ENCODE peak calls at places on chromosomes 4 and X, in five cellular contexts. J is bronchial epithelial cell, Q is left lung, D is choroid plexus epithelial cell, T is Peyer's patch. Y is an unnamed sample.
A peak's percentile ranks its signal among the peaks of the same experiment; 100 is the strongest.

GRCh38 chr4:169846396-169846795 is 88.7 kb upstream of the HPF1 start:
- DNase-seq in D (peak; percentile 20), T (no peak), J (no peak), Q (no peak), Y (no peak)

GRCh38 chrX:153865685-153866084 is 20.3 kb downstream of the L1CAM start:
- DNase-seq in J (no peak), Q (no peak), T (no peak), D (no peak), Y (no peak)

GRCh38 chr4:56958111-56958517 is 19.3 kb downstream of the NOA1 start:
- DNase-seq in J (peak; percentile 96), D (peak; percentile 99), T (peak; percentile 77), Q (no peak), Y (no peak)

GRCh38 chr4:18020145-18020670 is 1.3 kb downstream of the LCORL start:
- DNase-seq in J (no peak), T (peak; percentile 48), D (peak; percentile 15), Q (no peak), Y (no peak)

GRCh38 chr4:48635980-48636379 is 144.1 kb downstream of the FRYL start:
- DNase-seq in D (no peak), Q (no peak), J (no peak), T (no peak), Y (no peak)

GRCh38 chr4:136277741-136278140 is 1254.6 kb downstream of the PCDH18 start:
- DNase-seq in T (no peak), Q (no peak), D (no peak), J (no peak), Y (no peak)

GRCh38 chr4:180669637-180670036 is 1573.6 kb upstream of the TENM3 start:
- DNase-seq in J (no peak), T (no peak), Q (no peak), D (peak; percentile 73), Y (no peak)

GRCh38 chr4:109218288-109218687 is 84.2 kb downstream of the COL25A1 start:
- DNase-seq in Q (no peak), D (no peak), J (no peak), T (no peak), Y (no peak)

GRCh38 chr4:83535520-83535944 is 376 bp upstream of the GPAT3 start:
- DNase-seq in Q (peak; percentile 83), D (peak; percentile 82), J (peak; percentile 43), T (peak; percentile 79), Y (no peak)

GRCh38 chrX:87878926-87879325 is 361.3 kb downstream of the KLHL4 start:
- DNase-seq in J (no peak), D (no peak), Q (no peak), T (no peak), Y (no peak)

GRCh38 chrX:115147220-115147619 is 42.0 kb upstream of the RBMXL3 start:
- DNase-seq in Q (no peak), T (no peak), D (peak; percentile 36), J (peak; percentile 39), Y (no peak)

GRCh38 chr4:92305148-92305877 is 1.5 kb downstream of the GRID2 start:
- DNase-seq in D (peak; percentile 48), J (peak; percentile 7), Q (peak; percentile 82), T (peak; percentile 46), Y (no peak)

GRCh38 chrX:7086384-7086783 is 61.1 kb upstream of the STS start:
- DNase-seq in T (no peak), J (no peak), Q (no peak), D (no peak), Y (no peak)

GRCh38 chr4:99808260-99808857 is 8.3 kb upstream of the DAPP1 start:
- DNase-seq in T (peak; percentile 87), Q (peak; percentile 87), J (peak; percentile 55), D (peak; percentile 60), Y (no peak)

GRCh38 chrX:47174376-47174775 is 19.3 kb upstream of the UBA1 start:
- DNase-seq in D (no peak), J (no peak), T (peak; percentile 27), Q (no peak), Y (no peak)

GRCh38 chrX:50447535-50447934 is 23.1 kb downstream of the DGKK start:
- DNase-seq in T (no peak), D (no peak), Q (no peak), J (no peak), Y (no peak)

GRCh38 chr4:184857446-184858121 is 31.8 kb upstream of the ACSL1 start:
- DNase-seq in T (no peak), J (no peak), Q (no peak), D (no peak), Y (no peak)

GRCh38 chrX:10922158-10922557 is 189.0 kb upstream of the HCCS start:
- DNase-seq in Q (no peak), T (peak; percentile 52), D (peak; percentile 80), J (peak; percentile 80), Y (no peak)

GRCh38 chr4:4610672-4611071 is 68.8 kb upstream of the STX18 start:
- DNase-seq in D (no peak), J (no peak), Q (no peak), T (no peak), Y (no peak)

GRCh38 chrX:48590203-48591103 is 6.8 kb upstream of the WDR13 start:
- DNase-seq in T (no peak), D (peak; percentile 71), J (no peak), Q (no peak), Y (no peak)

GRCh38 chr4:9976781-9977180 is 44.5 kb downstream of the SLC2A9 start:
- DNase-seq in D (no peak), Q (no peak), J (no peak), T (no peak), Y (no peak)

GRCh38 chr4:9969526-9970398 is 51.5 kb downstream of the SLC2A9 start:
- DNase-seq in Q (no peak), T (no peak), D (no peak), J (no peak), Y (no peak)

GRCh38 chr4:9968472-9968871 is 52.8 kb downstream of the SLC2A9 start:
- DNase-seq in D (no peak), J (no peak), Q (no peak), T (no peak), Y (no peak)

GRCh38 chr4:9970399-9971011 is 50.8 kb downstream of the SLC2A9 start:
- DNase-seq in T (peak; percentile 52), J (no peak), Q (no peak), D (no peak), Y (no peak)

DNA sequence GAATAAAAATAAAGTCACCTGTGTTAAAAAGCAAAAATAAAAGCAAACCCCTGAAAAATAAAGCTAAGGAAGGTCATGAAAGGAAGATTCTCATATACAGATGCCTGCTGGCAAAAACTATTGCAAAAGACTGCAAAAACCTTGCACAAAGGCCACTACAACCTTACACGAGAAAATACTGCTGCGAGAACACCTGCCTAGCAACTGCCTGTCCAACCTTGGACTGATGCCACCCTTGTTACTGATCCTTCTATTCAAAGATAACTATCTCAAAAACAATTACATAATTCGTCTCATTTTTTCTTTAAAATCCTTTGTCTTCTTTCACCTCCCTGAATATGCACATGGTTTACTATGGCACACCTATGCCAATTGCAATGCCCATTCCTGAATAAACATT is 49.6 kb downstream of the SLC2A9 start:
- DNase-seq in Q (no peak), T (no peak), J (no peak), D (no peak), Y (no peak)
- TF ChIP-seq CTCF in Q (no peak), T (no peak), J (no peak), D (no peak), Y (no peak)

GRCh38 chr4:96389752-96390151 is 549.9 kb downstream of the PDHA2 start:
- DNase-seq in D (no peak), Q (no peak), J (no peak), T (no peak), Y (no peak)

GRCh38 chr4:96390404-96390803 is 550.5 kb downstream of the PDHA2 start:
- DNase-seq in Q (no peak), J (no peak), T (no peak), D (no peak), Y (no peak)

GRCh38 chr4:96395747-96396146 is 555.9 kb downstream of the PDHA2 start:
- DNase-seq in T (no peak), Q (no peak), D (no peak), J (no peak), Y (no peak)
- TF ChIP-seq CTCF in T (no peak), Q (no peak), D (no peak), J (no peak), Y (no peak)

GRCh38 chrX:125646195-125646594 is 326.5 kb downstream of the TEX13C start:
- DNase-seq in J (no peak), D (no peak), Q (no peak), T (no peak), Y (no peak)
- TF ChIP-seq CTCF in J (peak; percentile 19), D (no peak), Q (no peak), T (no peak), Y (no peak)

GRCh38 chr4:7485096-7485495 is 50.4 kb upstream of the PSAPL1 start:
- DNase-seq in D (no peak), T (no peak), J (no peak), Q (peak; percentile 73), Y (no peak)

GRCh38 chr4:7486101-7486500 is 51.4 kb upstream of the PSAPL1 start:
- DNase-seq in D (no peak), J (no peak), T (no peak), Q (peak; percentile 67), Y (no peak)

GRCh38 chr4:7487464-7487863 is 52.7 kb upstream of the PSAPL1 start:
- DNase-seq in T (no peak), D (no peak), J (no peak), Q (no peak), Y (no peak)

GRCh38 chr4:7491915-7492314 is 57.2 kb upstream of the PSAPL1 start:
- DNase-seq in J (no peak), D (no peak), T (no peak), Q (peak; percentile 62), Y (no peak)

DNA sequence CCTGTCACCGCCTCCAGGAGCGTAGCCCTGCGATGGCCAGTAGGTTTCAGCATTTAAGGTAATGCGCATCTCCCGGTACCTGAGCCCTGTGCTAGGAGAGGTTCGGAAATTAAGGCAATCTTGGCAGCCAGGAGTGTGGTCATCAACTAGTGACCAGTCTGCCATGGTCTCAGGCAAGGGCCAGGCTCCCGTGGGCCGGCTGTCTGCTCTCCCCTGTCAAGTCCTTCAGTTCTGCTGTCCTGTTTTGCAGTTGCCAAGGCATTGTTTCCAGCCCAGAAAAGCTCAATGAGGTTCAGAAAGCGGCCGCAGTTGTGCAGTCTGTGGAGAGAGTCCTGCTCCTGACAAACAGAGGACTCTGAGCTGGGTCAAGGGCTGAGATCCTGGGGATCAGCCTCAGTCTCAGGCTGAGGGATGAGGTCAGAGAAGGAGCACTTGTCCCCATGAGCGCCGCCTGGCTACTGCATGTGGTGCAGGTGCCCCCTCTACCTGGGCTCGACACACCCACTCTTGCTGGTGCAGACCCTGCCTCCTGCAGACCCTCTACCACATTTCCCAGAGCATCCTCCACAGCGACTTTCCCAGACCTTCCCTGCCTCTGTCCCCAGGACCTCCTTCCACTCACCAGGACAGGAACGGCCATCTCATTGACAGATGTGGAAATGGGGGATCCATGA is 53.4 kb upstream of the PSAPL1 start:
- DNase-seq in T (no peak), J (no peak), D (no peak), Q (peak; percentile 50), Y (no peak)
- TF ChIP-seq CTCF in T (no peak), J (no peak), D (no peak), Q (no peak), Y (no peak)

DNA sequence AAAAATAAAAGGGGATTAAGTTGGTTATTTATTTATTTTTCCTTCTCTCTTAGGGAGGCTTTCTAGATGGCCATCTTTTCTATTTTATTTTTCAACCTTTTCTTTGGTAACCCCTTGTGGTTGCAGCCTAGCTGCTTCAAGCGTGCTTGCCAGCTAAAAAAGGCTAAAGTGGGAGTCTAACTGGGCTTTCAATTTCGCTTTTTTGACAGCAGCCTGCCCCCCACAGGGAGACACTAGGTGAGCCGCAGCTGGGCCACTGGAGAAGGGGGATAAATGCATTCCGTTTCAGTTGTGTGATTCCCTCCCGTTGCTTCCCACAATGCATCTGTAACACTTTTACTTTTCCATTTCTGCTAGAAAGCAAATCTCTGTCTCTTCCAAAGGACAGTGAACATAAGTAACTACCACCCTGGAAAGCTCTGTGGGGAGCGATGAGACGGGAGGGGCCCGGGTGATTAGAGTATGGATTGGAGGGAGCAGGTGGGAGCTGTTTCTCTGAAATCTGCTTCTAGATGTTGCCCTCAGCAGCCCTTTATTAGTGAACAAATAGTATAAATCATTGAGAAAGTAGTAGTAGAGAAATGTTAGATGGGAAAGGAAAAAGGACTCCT is 86.2 kb upstream of the RAPGEF2 start:
- DNase-seq in J (no peak), T (no peak), D (peak; percentile 86), Q (no peak), Y (no peak)
- TF ChIP-seq CTCF in J (no peak), T (no peak), D (peak; percentile 58), Q (no peak), Y (no peak)